ENCODE peak calls at places on chromosome 20, in four cellular contexts. One of them, this sample, is unnamed.
A peak's percentile ranks its signal among the peaks of the same experiment; 100 is the strongest.

GRCh38 chr20:53621482-53622246 is 28.0 kb upstream of the ZNF217 start:
- DNase-seq in mammary epithelial cell: peak; percentile 89
- DNase-seq in cardiac fibroblast: peak; percentile 90
- DNase-seq in uterus: peak; percentile 80
- DNase-seq in this sample: peak; percentile 91

GRCh38 chr20:36506253-36506652 is 35.1 kb upstream of the MYL9 start:
- DNase-seq in uterus: no peak
- DNase-seq in cardiac fibroblast: peak; percentile 29
- DNase-seq in mammary epithelial cell: no peak
- DNase-seq in this sample: no peak

GRCh38 chr20:8812818-8813217 is 256.1 kb upstream of the PLCB4 start:
- DNase-seq in mammary epithelial cell: no peak
- DNase-seq in cardiac fibroblast: no peak
- DNase-seq in uterus: peak; percentile 67
- DNase-seq in this sample: no peak

GRCh38 chr20:49505518-49505917 is 23.1 kb upstream of the KCNB1 start:
- DNase-seq in cardiac fibroblast: peak; percentile 55
- DNase-seq in mammary epithelial cell: no peak
- DNase-seq in uterus: peak; percentile 58
- DNase-seq in this sample: peak; percentile 19

GRCh38 chr20:53074811-53075314 is 102.7 kb downstream of the TSHZ2 start:
- DNase-seq in uterus: no peak
- DNase-seq in mammary epithelial cell: peak; percentile 32
- DNase-seq in cardiac fibroblast: no peak
- DNase-seq in this sample: no peak

GRCh38 chr20:37007898-37008649 is 56.6 kb upstream of the SAMHD1 start:
- DNase-seq in uterus: no peak
- DNase-seq in mammary epithelial cell: peak; percentile 4
- DNase-seq in cardiac fibroblast: peak; percentile 49
- DNase-seq in this sample: peak; percentile 7

GRCh38 chr20:60062431-60063336 is 104.5 kb downstream of the CDH26 start:
- DNase-seq in cardiac fibroblast: peak; percentile 51
- DNase-seq in uterus: peak; percentile 31
- DNase-seq in mammary epithelial cell: no peak
- DNase-seq in this sample: peak; percentile 78

GRCh38 chr20:63795178-63795830 is 35.8 kb downstream of the ZBTB46 start:
- DNase-seq in uterus: no peak
- DNase-seq in mammary epithelial cell: no peak
- DNase-seq in cardiac fibroblast: no peak
- DNase-seq in this sample: no peak

GRCh38 chr20:1327241-1327653 is 1.7 kb downstream of the SDCBP2 start:
- DNase-seq in cardiac fibroblast: peak; percentile 85
- DNase-seq in uterus: peak; percentile 93
- DNase-seq in mammary epithelial cell: no peak
- DNase-seq in this sample: peak; percentile 85

GRCh38 chr20:47274449-47275108 is 81.9 kb downstream of the ZMYND8 start:
- DNase-seq in uterus: no peak
- DNase-seq in cardiac fibroblast: peak; percentile 98
- DNase-seq in mammary epithelial cell: peak; percentile 94
- DNase-seq in this sample: peak; percentile 90

GRCh38 chr20:45341939-45342862 is 6.0 kb downstream of the SDC4 start:
- DNase-seq in uterus: peak; percentile 64
- DNase-seq in cardiac fibroblast: no peak
- DNase-seq in mammary epithelial cell: peak; percentile 62
- DNase-seq in this sample: no peak

GRCh38 chr20:48456361-48457184 is 371.2 kb downstream of the PREX1 start:
- DNase-seq in uterus: no peak
- DNase-seq in cardiac fibroblast: no peak
- DNase-seq in mammary epithelial cell: no peak
- DNase-seq in this sample: no peak

GRCh38 chr20:37649017-37649416 is 44.8 kb upstream of the CTNNBL1 start:
- DNase-seq in uterus: no peak
- DNase-seq in mammary epithelial cell: no peak
- DNase-seq in cardiac fibroblast: peak; percentile 52
- DNase-seq in this sample: peak; percentile 16

GRCh38 chr20:32945710-32946221 is 58.5 kb downstream of the SUN5 start:
- DNase-seq in cardiac fibroblast: peak; percentile 55
- DNase-seq in uterus: no peak
- DNase-seq in mammary epithelial cell: peak; percentile 4
- DNase-seq in this sample: peak; percentile 7

GRCh38 chr20:3115190-3116107 is 30.9 kb upstream of the AVP start:
- DNase-seq in uterus: no peak
- DNase-seq in cardiac fibroblast: peak; percentile 70
- DNase-seq in mammary epithelial cell: peak; percentile 37
- DNase-seq in this sample: peak; percentile 72

GRCh38 chr20:11891081-11891826 is 26.4 kb upstream of the BTBD3 start:
- DNase-seq in uterus: peak; percentile 31
- DNase-seq in mammary epithelial cell: peak; percentile 55
- DNase-seq in cardiac fibroblast: peak; percentile 38
- DNase-seq in this sample: peak; percentile 65

GRCh38 chr20:17210983-17211382 is 15.9 kb upstream of the PCSK2 start:
- DNase-seq in cardiac fibroblast: no peak
- DNase-seq in uterus: no peak
- DNase-seq in mammary epithelial cell: peak; percentile 40
- DNase-seq in this sample: no peak

GRCh38 chr20:32775240-32775991 is 13.2 kb downstream of the DNMT3B start:
- DNase-seq in mammary epithelial cell: peak; percentile 68
- DNase-seq in cardiac fibroblast: no peak
- DNase-seq in uterus: no peak
- DNase-seq in this sample: no peak

GRCh38 chr20:23065438-23066201 is 16.1 kb upstream of the THBD start:
- DNase-seq in cardiac fibroblast: no peak
- DNase-seq in uterus: no peak
- DNase-seq in mammary epithelial cell: no peak
- DNase-seq in this sample: no peak

GRCh38 chr20:45251884-45252571 is 2.3 kb downstream of the SLPI start:
- DNase-seq in cardiac fibroblast: no peak
- DNase-seq in mammary epithelial cell: no peak
- DNase-seq in uterus: no peak
- DNase-seq in this sample: no peak

GRCh38 chr20:24034820-24035219 is 46.2 kb upstream of the GGTLC1 start:
- DNase-seq in uterus: no peak
- DNase-seq in cardiac fibroblast: peak; percentile 35
- DNase-seq in mammary epithelial cell: peak; percentile 79
- DNase-seq in this sample: peak; percentile 3

GRCh38 chr20:35598476-35598875 is 17.2 kb upstream of the SPAG4 start:
- DNase-seq in mammary epithelial cell: no peak
- DNase-seq in cardiac fibroblast: no peak
- DNase-seq in uterus: no peak
- DNase-seq in this sample: no peak

GRCh38 chr20:49104365-49104648 is 58.2 kb downstream of the CSE1L start:
- DNase-seq in mammary epithelial cell: no peak
- DNase-seq in cardiac fibroblast: no peak
- DNase-seq in uterus: no peak
- DNase-seq in this sample: no peak

GRCh38 chr20:12882832-12883506 is 125.8 kb upstream of the SPTLC3 start:
- DNase-seq in mammary epithelial cell: peak; percentile 51
- DNase-seq in cardiac fibroblast: peak; percentile 20
- DNase-seq in uterus: no peak
- DNase-seq in this sample: peak; percentile 47

GRCh38 chr20:31565699-31566331 is 39.3 kb upstream of the ID1 start:
- DNase-seq in uterus: no peak
- DNase-seq in mammary epithelial cell: peak; percentile 96
- DNase-seq in cardiac fibroblast: no peak
- DNase-seq in this sample: no peak

GRCh38 chr20:34269996-34270627 is 28.9 kb downstream of the ASIP start:
- DNase-seq in mammary epithelial cell: no peak
- DNase-seq in uterus: peak; percentile 80
- DNase-seq in cardiac fibroblast: peak; percentile 89
- DNase-seq in this sample: peak; percentile 60

GRCh38 chr20:38927902-38928578 is 1.8 kb downstream of the FAM83D start:
- DNase-seq in cardiac fibroblast: no peak
- DNase-seq in mammary epithelial cell: peak; percentile 46
- DNase-seq in uterus: no peak
- DNase-seq in this sample: no peak

GRCh38 chr20:32524871-32525501 is 60.1 kb downstream of the NOL4L start:
- DNase-seq in cardiac fibroblast: no peak
- DNase-seq in mammary epithelial cell: no peak
- DNase-seq in uterus: no peak
- DNase-seq in this sample: no peak

GRCh38 chr20:3747471-3747870 is 15.0 kb downstream of the HSPA12B start:
- DNase-seq in cardiac fibroblast: no peak
- DNase-seq in mammary epithelial cell: no peak
- DNase-seq in uterus: no peak
- DNase-seq in this sample: no peak

GRCh38 chr20:32332614-32333013 is 25.5 kb upstream of the ASXL1 start:
- DNase-seq in mammary epithelial cell: peak; percentile 82
- DNase-seq in cardiac fibroblast: peak; percentile 80
- DNase-seq in uterus: no peak
- DNase-seq in this sample: peak; percentile 51

GRCh38 chr20:21464916-21465315 is 48.9 kb downstream of the NKX2-2 start:
- DNase-seq in uterus: no peak
- DNase-seq in cardiac fibroblast: no peak
- DNase-seq in mammary epithelial cell: no peak
- DNase-seq in this sample: no peak

GRCh38 chr20:42747765-42748411 is 441.8 kb downstream of the PTPRT start:
- DNase-seq in mammary epithelial cell: no peak
- DNase-seq in uterus: no peak
- DNase-seq in cardiac fibroblast: no peak
- DNase-seq in this sample: no peak

GRCh38 chr20:57445298-57445697 is 54.1 kb downstream of the RBM38 start:
- DNase-seq in mammary epithelial cell: no peak
- DNase-seq in cardiac fibroblast: peak; percentile 75
- DNase-seq in uterus: peak; percentile 93
- DNase-seq in this sample: peak; percentile 68
- H3K4me3 ChIP-seq in mammary epithelial cell: no peak overlapping the region
- H3K4me3 ChIP-seq in cardiac fibroblast: no peak overlapping the region
- H3K4me3 ChIP-seq in uterus: no peak overlapping the region
- H3K4me3 ChIP-seq in this sample: no peak overlapping the region

GRCh38 chr20:62217913-62218773 is 1.9 kb downstream of the HRH3 start:
- DNase-seq in cardiac fibroblast: no peak
- DNase-seq in mammary epithelial cell: no peak
- DNase-seq in uterus: no peak
- DNase-seq in this sample: no peak

GRCh38 chr20:62220666-62221568 is 839 bp upstream of the HRH3 start:
- DNase-seq in uterus: no peak
- DNase-seq in cardiac fibroblast: no peak
- DNase-seq in mammary epithelial cell: no peak
- DNase-seq in this sample: no peak

GRCh38 chr20:62219992-62220665 is at the start of gene HRH3:
- DNase-seq in mammary epithelial cell: no peak
- DNase-seq in cardiac fibroblast: no peak
- DNase-seq in uterus: no peak
- DNase-seq in this sample: no peak

GRCh38 chr20:62216636-62217566 is 3.2 kb downstream of the HRH3 start:
- DNase-seq in uterus: no peak
- DNase-seq in mammary epithelial cell: no peak
- DNase-seq in cardiac fibroblast: no peak
- DNase-seq in this sample: no peak

DNA sequence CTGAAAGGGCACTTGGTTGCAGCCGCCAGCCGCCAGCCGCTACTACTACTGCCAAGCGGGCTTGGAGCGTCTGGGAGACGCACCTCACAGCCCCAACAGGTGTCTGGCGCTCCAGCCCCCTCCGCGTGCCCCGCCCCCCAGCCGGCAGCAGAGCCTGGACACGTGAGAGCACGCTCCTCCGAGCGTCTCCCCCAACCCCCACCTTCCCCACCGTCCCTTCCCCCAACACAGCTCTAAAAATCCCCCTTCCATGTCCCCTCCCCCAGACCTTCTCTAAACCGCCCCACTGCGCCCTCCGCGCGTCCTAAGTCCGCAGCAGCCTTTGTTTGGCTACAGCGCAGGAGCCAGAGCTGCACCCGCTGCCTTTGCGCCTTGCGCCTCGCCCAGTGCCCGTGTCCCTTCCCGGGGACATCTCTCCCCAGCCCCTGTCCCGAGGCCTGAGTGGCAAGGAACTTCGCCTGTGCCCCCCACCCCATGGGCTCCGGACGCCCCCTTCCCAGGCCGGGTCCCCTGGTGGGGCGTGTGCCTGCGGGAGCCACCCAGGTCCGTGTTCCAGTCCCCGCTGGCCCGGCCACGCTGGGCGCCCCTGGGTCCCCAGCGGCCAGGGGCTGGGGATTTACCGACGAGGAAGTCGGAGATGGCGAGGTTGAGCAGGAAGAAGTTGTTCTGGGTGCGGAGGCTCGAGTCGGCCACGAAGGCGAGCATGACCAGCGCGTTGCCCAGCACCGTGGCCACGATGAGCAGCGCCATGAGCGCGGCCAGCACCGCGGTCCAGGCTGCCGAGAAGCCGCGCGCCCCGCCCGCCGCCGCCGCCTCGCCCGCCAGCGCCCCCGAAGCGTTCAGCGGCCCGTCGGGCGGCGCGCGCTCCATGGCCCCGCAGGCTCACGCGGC is 732 bp downstream of the HRH3 start:
- DNase-seq in cardiac fibroblast: peak; percentile 18
- DNase-seq in mammary epithelial cell: peak; percentile 19
- DNase-seq in uterus: no peak
- DNase-seq in this sample: peak; percentile 38
- H3K4me3 ChIP-seq in cardiac fibroblast: peak overlapping the region; percentile 13
- H3K4me3 ChIP-seq in mammary epithelial cell: no peak overlapping the region
- H3K4me3 ChIP-seq in uterus: no peak overlapping the region
- H3K4me3 ChIP-seq in this sample: no peak overlapping the region

DNA sequence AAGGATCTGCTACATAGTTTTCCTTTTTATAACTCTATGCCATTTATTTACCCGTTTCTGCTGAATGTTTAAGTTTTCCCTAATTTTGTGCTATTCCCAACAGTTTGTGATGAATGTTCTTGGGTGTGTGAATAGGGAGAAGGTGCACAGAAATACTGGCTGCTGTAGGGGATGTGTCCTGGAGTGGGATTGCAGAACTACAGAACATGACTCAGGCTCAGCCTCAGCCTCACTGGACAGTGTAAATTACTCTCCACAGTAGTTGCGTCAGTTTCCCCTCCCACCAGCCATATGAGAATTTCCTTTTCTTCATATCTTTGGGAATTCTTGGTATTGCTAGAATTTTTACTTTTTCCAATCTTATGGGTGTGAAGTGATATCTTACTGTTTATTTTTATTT is 57.0 kb downstream of the SLX4IP start:
- DNase-seq in cardiac fibroblast: peak; percentile 70
- DNase-seq in uterus: no peak
- DNase-seq in mammary epithelial cell: no peak
- DNase-seq in this sample: peak; percentile 61
- H3K4me3 ChIP-seq in cardiac fibroblast: no peak overlapping the region
- H3K4me3 ChIP-seq in uterus: no peak overlapping the region
- H3K4me3 ChIP-seq in mammary epithelial cell: no peak overlapping the region
- H3K4me3 ChIP-seq in this sample: no peak overlapping the region

DNA sequence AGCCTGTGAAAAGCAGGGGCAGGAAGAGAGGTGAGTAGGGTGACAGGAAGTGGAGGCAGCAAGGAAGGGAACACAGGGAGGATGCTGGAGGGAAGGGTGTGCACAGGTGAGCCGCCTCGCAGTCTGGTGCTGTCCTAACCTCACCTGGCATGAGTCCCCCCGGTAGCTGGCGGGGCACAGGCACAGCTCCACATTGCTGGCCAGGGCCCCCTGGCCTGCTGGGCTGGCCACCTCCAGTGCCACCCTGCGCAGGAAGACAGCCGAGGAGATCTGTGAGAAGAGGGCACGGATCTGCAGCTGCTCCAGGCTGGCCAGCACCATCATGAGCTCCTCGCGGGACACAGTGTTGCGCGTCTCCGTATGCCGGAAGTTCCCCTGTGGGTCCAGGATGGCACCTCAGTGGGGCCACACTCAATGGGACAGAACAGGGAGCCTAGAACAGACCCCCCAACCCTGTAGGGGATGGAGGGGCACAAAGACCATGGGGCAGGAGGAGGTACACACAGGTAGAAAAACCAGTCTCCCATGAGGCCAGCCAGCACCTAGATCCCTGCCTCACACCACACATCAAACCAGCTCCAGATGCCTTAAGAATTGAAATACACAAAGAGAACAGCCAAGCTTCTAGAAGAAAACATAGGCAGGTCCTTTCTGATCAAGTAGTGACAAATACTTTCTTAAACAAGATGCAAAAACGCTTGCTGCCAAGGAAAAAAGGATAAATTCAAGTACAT is 22.5 kb downstream of the ADRM1 start:
- DNase-seq in uterus: no peak
- DNase-seq in cardiac fibroblast: no peak
- DNase-seq in mammary epithelial cell: no peak
- DNase-seq in this sample: no peak
- H3K4me3 ChIP-seq in uterus: no peak overlapping the region
- H3K4me3 ChIP-seq in cardiac fibroblast: no peak overlapping the region
- H3K4me3 ChIP-seq in mammary epithelial cell: no peak overlapping the region
- H3K4me3 ChIP-seq in this sample: no peak overlapping the region

This sample was measured in foreskin fibroblast.